ENCODE peak calls at places on chromosome X, in five cellular contexts. I is ovary, W is bronchial epithelial cell, C is IMR-90, Y is right lobe of liver. N is an unnamed sample.

GRCh38 chrX:51614353-51614752 is 4.4 kb downstream of the CENPVL3 start:
- DNase-seq in I (no peak), W (peak; percentile 46), C (peak; percentile 59), Y (no peak), N (peak; percentile 49)

GRCh38 chrX:75623535-75623934 is 100.7 kb upstream of the ZDHHC15 start:
- DNase-seq in I (no peak), W (peak; percentile 0), C (no peak), Y (no peak), N (no peak)

GRCh38 chrX:46954716-46955115 is 42.5 kb downstream of the JADE3 start:
- DNase-seq in I (no peak), W (no peak), C (no peak), Y (no peak), N (no peak)

GRCh38 chrX:54470054-54470760 is 25.8 kb downstream of the FGD1 start:
- DNase-seq in I (no peak), W (no peak), C (no peak), Y (no peak), N (no peak)

GRCh38 chrX:12895856-12896255 is 10.6 kb upstream of the TLR8 start:
- DNase-seq in I (no peak), W (no peak), C (peak; percentile 28), Y (no peak), N (no peak)

GRCh38 chrX:18970465-18970864 is 13.4 kb downstream of the PHKA2 start:
- DNase-seq in I (no peak), W (no peak), C (no peak), Y (no peak), N (no peak)

GRCh38 chrX:30659421-30659820 is 6.2 kb downstream of the GK start:
- DNase-seq in I (no peak), W (peak; percentile 92), C (peak; percentile 95), Y (no peak), N (peak; percentile 71)

GRCh38 chrX:117429511-117429910 is 687.1 kb downstream of the KLHL13 start:
- DNase-seq in I (no peak), W (no peak), C (no peak), Y (no peak), N (no peak)

GRCh38 chrX:145727476-145727875 is 90.2 kb upstream of the SLITRK2 start:
- DNase-seq in I (no peak), W (no peak), C (no peak), Y (no peak), N (no peak)

GRCh38 chrX:15737957-15738685 is at the start of gene CA5B:
- DNase-seq in I (peak; percentile 96), W (peak; percentile 84), C (peak; percentile 57), Y (peak; percentile 95), N (peak; percentile 91)

GRCh38 chrX:2969021-2969420 is 37.3 kb upstream of the ARSH start:
- DNase-seq in I (no peak), W (no peak), C (no peak), Y (no peak), N (no peak)

GRCh38 chrX:44344194-44344593 is 722 bp upstream of the EFHC2 start:
- DNase-seq in I (peak; percentile 16), W (peak; percentile 2), C (no peak), Y (peak; percentile 25), N (no peak)

GRCh38 chrX:150032742-150033141 is 94.5 kb upstream of the EOLA2 start:
- DNase-seq in I (no peak), W (peak; percentile 84), C (peak; percentile 81), Y (no peak), N (peak; percentile 82)

GRCh38 chrX:39464253-39464652 is 633.5 kb downstream of the BCOR start:
- DNase-seq in I (no peak), W (no peak), C (no peak), Y (no peak), N (no peak)

GRCh38 chrX:47623540-47624027 is 3.9 kb upstream of the SYN1 start:
- DNase-seq in I (peak; percentile 54), W (peak; percentile 52), C (peak; percentile 76), Y (peak; percentile 38), N (no peak)

GRCh38 chrX:72545990-72546389 is 26.7 kb downstream of the HDAC8 start:
- DNase-seq in I (no peak), W (no peak), C (no peak), Y (no peak), N (peak; percentile 23)

GRCh38 chrX:14694631-14695030 is 165.3 kb downstream of the GLRA2 start:
- DNase-seq in I (no peak), W (peak; percentile 1), C (peak; percentile 42), Y (no peak), N (no peak)

GRCh38 chrX:2692221-2693122 is 1.4 kb downstream of the CD99 start:
- DNase-seq in I (peak; percentile 41), W (no peak), C (peak; percentile 58), Y (peak; percentile 42), N (peak; percentile 38)

GRCh38 chrX:11553594-11553993 is 112.1 kb downstream of the ARHGAP6 start:
- DNase-seq in I (no peak), W (no peak), C (no peak), Y (no peak), N (no peak)

GRCh38 chrX:98207947-98208346 is 1324.2 kb downstream of the RPA4 start:
- DNase-seq in I (no peak), W (no peak), C (no peak), Y (no peak), N (no peak)

GRCh38 chrX:135518161-135518560 is 2.3 kb upstream of the INTS6L start:
- DNase-seq in I (no peak), W (no peak), C (no peak), Y (no peak), N (no peak)

GRCh38 chrX:149652232-149652981 is 20.8 kb upstream of the TMEM185A start:
- DNase-seq in I (no peak), W (no peak), C (no peak), Y (no peak), N (no peak)

GRCh38 chrX:107228486-107228819 is 22.0 kb downstream of the DNAAF6 start:
- DNase-seq in I (no peak), W (no peak), C (no peak), Y (no peak), N (no peak)

GRCh38 chrX:128020701-128021100 is 31.5 kb downstream of the ACTRT1 start:
- DNase-seq in I (no peak), W (peak; percentile 92), C (peak; percentile 1), Y (no peak), N (peak; percentile 84)

GRCh38 chrX:104136241-104137019 is 20.4 kb downstream of the SLC25A53 start:
- DNase-seq in I (peak; percentile 65), W (peak; percentile 64), C (peak; percentile 91), Y (peak; percentile 33), N (peak; percentile 83)

GRCh38 chrX:115337735-115338134 is 48.2 kb downstream of the LUZP4 start:
- DNase-seq in I (no peak), W (no peak), C (peak; percentile 86), Y (no peak), N (peak; percentile 6)

GRCh38 chrX:129600981-129601424 is 53.8 kb downstream of the APLN start:
- DNase-seq in I (peak; percentile 33), W (peak; percentile 23), C (peak; percentile 27), Y (no peak), N (peak; percentile 34)

GRCh38 chrX:29012867-29013266 is 425.6 kb downstream of the IL1RAPL1 start:
- DNase-seq in I (no peak), W (no peak), C (no peak), Y (no peak), N (no peak)

GRCh38 chrX:120251471-120252011 is 929 bp downstream of the ZBTB33 start:
- DNase-seq in I (peak; percentile 42), W (no peak), C (peak; percentile 18), Y (peak; percentile 29), N (peak; percentile 17)

GRCh38 chrX:139691843-139692505 is 16.0 kb downstream of the MCF2 start:
- DNase-seq in I (peak; percentile 25), W (no peak), C (no peak), Y (no peak), N (no peak)

GRCh38 chrX:45077748-45078424 is 122.8 kb downstream of the DIPK2B start:
- DNase-seq in I (no peak), W (no peak), C (no peak), Y (no peak), N (no peak)

GRCh38 chrX:69025802-69026301 is 139.4 kb downstream of the PJA1 start:
- DNase-seq in I (no peak), W (peak; percentile 93), C (peak; percentile 81), Y (no peak), N (peak; percentile 72)

GRCh38 chrX:29662101-29662500 is 553.3 kb upstream of the MAGEB2 start:
- DNase-seq in I (no peak), W (peak; percentile 77), C (peak; percentile 82), Y (no peak), N (peak; percentile 84)

GRCh38 chrX:152806035-152806434 is 24.5 kb downstream of the CETN2 start:
- DNase-seq in I (no peak), W (no peak), C (no peak), Y (no peak), N (no peak)

GRCh38 chrX:100408643-100409315 is 1.3 kb downstream of the PCDH19 start:
- DNase-seq in I (peak; percentile 17), W (no peak), C (no peak), Y (no peak), N (no peak)

GRCh38 chrX:125295337-125295736 is 24.3 kb upstream of the TEX13C start:
- DNase-seq in I (no peak), W (peak; percentile 46), C (peak; percentile 32), Y (no peak), N (peak; percentile 57)

GRCh38 chrX:153245288-153245731 is 66.2 kb downstream of the MAGEA1 start:
- DNase-seq in I (no peak), W (peak; percentile 40), C (no peak), Y (no peak), N (peak; percentile 13)

GRCh38 chrX:45322382-45322781 is 121.7 kb upstream of the DIPK2B start:
- DNase-seq in I (peak; percentile 24), W (peak; percentile 61), C (peak; percentile 83), Y (no peak), N (peak; percentile 77)

GRCh38 chrX:1468250-1468772 is 15.6 kb upstream of the ASMTL start:
- DNase-seq in I (no peak), W (no peak), C (no peak), Y (no peak), N (peak; percentile 83)
- TF ChIP-seq CTCF in I (no peak), W (no peak), C (no peak), Y (no peak), N (no peak)

DNA sequence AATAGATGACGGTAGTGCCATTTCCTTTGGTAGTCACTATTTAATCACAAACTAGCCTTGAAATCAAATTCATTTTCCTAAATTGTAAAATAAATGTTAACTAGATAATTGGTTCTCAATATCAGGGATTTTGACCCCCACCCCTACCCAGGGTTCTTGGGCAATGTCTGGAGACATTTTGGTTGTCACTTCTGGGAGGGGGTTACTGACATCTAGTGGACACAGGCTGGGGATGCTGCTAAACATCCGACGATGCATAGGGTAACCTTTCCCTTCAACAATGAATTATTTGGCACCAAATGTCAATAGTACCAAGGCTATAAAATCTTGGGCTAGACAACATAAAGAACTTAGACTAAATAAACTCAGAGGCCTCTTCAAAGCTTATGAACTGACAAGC is 285.8 kb upstream of the TRPC5 start:
- DNase-seq in I (no peak), W (no peak), C (no peak), Y (no peak), N (peak; percentile 18)
- TF ChIP-seq CTCF in I (no peak), W (no peak), C (peak; percentile 31), Y (peak; percentile 18), N (peak; percentile 48)

GRCh38 chrX:131853440-131853839 is 169.7 kb upstream of the STK26 start:
- DNase-seq in I (no peak), W (no peak), C (no peak), Y (no peak), N (no peak)

GRCh38 chrX:131854586-131854985 is 168.5 kb upstream of the STK26 start:
- DNase-seq in I (no peak), W (peak; percentile 25), C (no peak), Y (no peak), N (peak; percentile 18)
- TF ChIP-seq CTCF in I (no peak), W (peak; percentile 1), C (peak; percentile 6), Y (no peak), N (peak; percentile 36)

GRCh38 chrX:49106930-49107329 is 16.6 kb downstream of the GPKOW start:
- DNase-seq in I (no peak), W (peak; percentile 37), C (peak; percentile 52), Y (no peak), N (peak; percentile 40)
- TF ChIP-seq CTCF in I (no peak), W (peak; percentile 60), C (peak; percentile 51), Y (peak; percentile 44), N (peak; percentile 28)